ENCODE peak calls at places on chromosomes 4 and X, in four cellular contexts. One of them, this sample, is unnamed.

GRCh38 chrX:13266641-13267420 is 53.0 kb downstream of the ATXN3L start:
- DNase-seq in cardiac muscle cell: no peak
- DNase-seq in HTR-8/SVneo: no peak
- DNase-seq in memory B cell: no peak
- DNase-seq in this sample: no peak

GRCh38 chr4:140144937-140145336 is 9.0 kb downstream of the MAML3 start:
- DNase-seq in cardiac muscle cell: no peak
- DNase-seq in HTR-8/SVneo: no peak
- DNase-seq in memory B cell: no peak
- DNase-seq in this sample: no peak

GRCh38 chr4:24330198-24330972 is 254.0 kb downstream of the DHX15 start:
- DNase-seq in cardiac muscle cell: peak; percentile 3
- DNase-seq in HTR-8/SVneo: no peak
- DNase-seq in memory B cell: no peak
- DNase-seq in this sample: no peak

GRCh38 chr4:1255151-1255550 is 6.2 kb upstream of the CTBP1 start:
- DNase-seq in cardiac muscle cell: no peak
- DNase-seq in HTR-8/SVneo: no peak
- DNase-seq in memory B cell: no peak
- DNase-seq in this sample: no peak

GRCh38 chr4:181939199-181939945 is 303.8 kb upstream of the TENM3 start:
- DNase-seq in cardiac muscle cell: peak; percentile 25
- DNase-seq in HTR-8/SVneo: no peak
- DNase-seq in memory B cell: no peak
- DNase-seq in this sample: no peak

GRCh38 chr4:38983756-38984647 is 48.2 kb downstream of the TMEM156 start:
- DNase-seq in cardiac muscle cell: peak; percentile 30
- DNase-seq in HTR-8/SVneo: no peak
- DNase-seq in memory B cell: no peak
- DNase-seq in this sample: no peak

GRCh38 chr4:173360587-173361221 is 10.1 kb upstream of the SAP30 start:
- DNase-seq in cardiac muscle cell: peak; percentile 39
- DNase-seq in HTR-8/SVneo: peak; percentile 19
- DNase-seq in memory B cell: no peak
- DNase-seq in this sample: no peak

GRCh38 chrX:132031867-132032266 is 8.8 kb downstream of the STK26 start:
- DNase-seq in cardiac muscle cell: no peak
- DNase-seq in HTR-8/SVneo: no peak
- DNase-seq in memory B cell: no peak
- DNase-seq in this sample: no peak

GRCh38 chrX:153681175-153681574 is 6.6 kb upstream of the SLC6A8 start:
- DNase-seq in cardiac muscle cell: no peak
- DNase-seq in HTR-8/SVneo: no peak
- DNase-seq in memory B cell: no peak
- DNase-seq in this sample: no peak

GRCh38 chrX:115535421-115535820 is 25.6 kb upstream of the PLS3 start:
- DNase-seq in cardiac muscle cell: no peak
- DNase-seq in HTR-8/SVneo: no peak
- DNase-seq in memory B cell: no peak
- DNase-seq in this sample: no peak

GRCh38 chr4:98658287-98659105 is at the start of gene TSPAN5:
- DNase-seq in cardiac muscle cell: peak; percentile 89
- DNase-seq in HTR-8/SVneo: peak; percentile 56
- DNase-seq in memory B cell: peak; percentile 77
- DNase-seq in this sample: peak; percentile 60

GRCh38 chrX:108811891-108812290 is 75.5 kb upstream of the IRS4 start:
- DNase-seq in cardiac muscle cell: no peak
- DNase-seq in HTR-8/SVneo: no peak
- DNase-seq in memory B cell: no peak
- DNase-seq in this sample: no peak

GRCh38 chrX:53171356-53171755 is 53.7 kb downstream of the KDM5C start:
- DNase-seq in cardiac muscle cell: no peak
- DNase-seq in HTR-8/SVneo: no peak
- DNase-seq in memory B cell: no peak
- DNase-seq in this sample: no peak

This sample was measured in GM12891.